ENCODE peak calls at places on chromosomes 4 and X, in seven cellular contexts. Q is mucosa of gallbladder, L is epithelial cell of proximal tubule, O is body of pancreas, C is lung microvascular endothelial cell, V is ELR, F is AG09309. U is an unnamed sample.

GRCh38 chr4:156158747-156159146 is 205.1 kb upstream of the CTSO start:
- DNase-seq in Q (no peak), L (no peak), O (no peak), C (no peak), F (no peak), V (no peak), U (no peak)

GRCh38 chr4:46404961-46405360 is 15.0 kb upstream of the GABRA2 start:
- DNase-seq in C (no peak), L (no peak), F (no peak), V (no peak), Q (peak), O (no peak), U (no peak)

GRCh38 chr4:29310252-29310651 is 1409.9 kb upstream of the PCDH7 start:
- DNase-seq in C (no peak), F (no peak), V (no peak), Q (no peak), O (no peak), L (no peak), U (no peak)

GRCh38 chrX:23980063-23980462 is 46.9 kb downstream of the KLHL15 start:
- DNase-seq in V (no peak), L (peak), Q (no peak), F (no peak), O (no peak), C (no peak), U (no peak)

GRCh38 chr4:100118213-100118612 is 72.1 kb downstream of the DDIT4L start:
- DNase-seq in V (peak), L (no peak), Q (no peak), O (no peak), C (no peak), F (peak), U (no peak)

GRCh38 chr4:6929735-6930464 is 20.3 kb downstream of the TBC1D14 start:
- DNase-seq in V (no peak), C (no peak), F (no peak), L (no peak), O (no peak), Q (no peak), U (no peak)

GRCh38 chrX:45351478-45351877 is 150.8 kb upstream of the DIPK2B start:
- DNase-seq in F (peak), C (peak), Q (no peak), L (no peak), O (no peak), V (peak), U (no peak)

GRCh38 chrX:120560405-120560841 is 339 bp downstream of the CUL4B start:
- DNase-seq in C (peak), L (no peak), O (peak), F (peak), V (peak), Q (peak), U (no peak)

GRCh38 chr4:182584016-182584415 is 333.2 kb downstream of the DCTD start:
- DNase-seq in V (no peak), F (no peak), L (no peak), C (no peak), O (no peak), Q (no peak), U (no peak)

GRCh38 chr4:24470681-24471622 is 113.4 kb downstream of the DHX15 start:
- DNase-seq in Q (peak), F (no peak), V (peak), L (no peak), C (peak), O (peak), U (no peak)

GRCh38 chrX:152989292-152989658 is 4.6 kb downstream of the PNMA5 start:
- DNase-seq in C (peak), Q (no peak), F (no peak), L (no peak), V (no peak), O (no peak), U (no peak)

GRCh38 chrX:110410598-110410997 is 52.0 kb downstream of the RTL9 start:
- DNase-seq in C (no peak), Q (no peak), V (no peak), O (peak), F (no peak), L (no peak), U (no peak)

U was measured in H1.